ENCODE peak calls at places on chromosomes 4 and X, in four cellular contexts. U is SK-N-SH, E is fibroblast of lung, L is mammary epithelial cell. F is an unnamed sample.
A peak's percentile ranks its signal among the peaks of the same experiment; 100 is the strongest.

GRCh38 chr4:68748181-68748981 is 67.4 kb upstream of the UGT2B10 start:
- DNase-seq in E (no peak), U (no peak), L (peak; percentile 69), F (peak; percentile 13)

GRCh38 chr4:2700031-2700430 is 56.1 kb downstream of the TNIP2 start:
- DNase-seq in U (no peak), L (no peak), E (no peak), F (no peak)

GRCh38 chr4:84503495-84504437 is 4.7 kb upstream of the NKX6-1 start:
- DNase-seq in U (peak; percentile 65), E (peak; percentile 77), L (peak; percentile 52), F (peak; percentile 87)

GRCh38 chr4:86737244-86737643 is 111.9 kb downstream of the SLC10A6 start:
- DNase-seq in U (no peak), L (no peak), E (no peak), F (no peak)

GRCh38 chrX:20517565-20517964 is 250.9 kb upstream of the RPS6KA3 start:
- DNase-seq in E (peak; percentile 39), L (no peak), U (no peak), F (no peak)

GRCh38 chr4:42761804-42762203 is 104.9 kb upstream of the ATP8A1 start:
- DNase-seq in U (no peak), E (no peak), L (no peak), F (no peak)

GRCh38 chrX:120781416-120781815 is 94.2 kb downstream of the CT47B1 start:
- DNase-seq in U (no peak), E (peak; percentile 59), L (no peak), F (no peak)

GRCh38 chr4:138939960-138940359 is 75.6 kb upstream of the NOCT start:
- DNase-seq in L (no peak), E (no peak), U (no peak), F (peak; percentile 23)

GRCh38 chrX:41452565-41452964 is 5.4 kb downstream of the NYX start:
- DNase-seq in U (no peak), L (no peak), E (peak; percentile 42), F (no peak)

GRCh38 chr4:113052379-113052951 is 3.0 kb downstream of the ANK2 start:
- DNase-seq in L (peak; percentile 79), E (peak; percentile 23), U (no peak), F (no peak)

GRCh38 chr4:109699553-109700225 is 3.6 kb downstream of the CASP6 start:
- DNase-seq in E (no peak), L (no peak), U (no peak), F (peak; percentile 8)

GRCh38 chrX:110745288-110745687 is 50.3 kb downstream of the CHRDL1 start:
- DNase-seq in L (no peak), E (no peak), U (no peak), F (no peak)

GRCh38 chrX:150766351-150767044 is 73.3 kb downstream of the MTMR1 start:
- DNase-seq in E (no peak), U (no peak), L (no peak), F (no peak)

GRCh38 chrX:103293118-103293517 is 16.6 kb upstream of the TCEAL5 start:
- DNase-seq in L (no peak), E (no peak), U (no peak), F (no peak)

GRCh38 chr4:99816611-99817309 is at the start of gene DAPP1:
- DNase-seq in U (no peak), L (peak; percentile 99), E (no peak), F (peak; percentile 19)

GRCh38 chr4:139587452-139587851 is 31.4 kb upstream of the SETD7 start:
- DNase-seq in U (no peak), E (peak; percentile 20), L (no peak), F (no peak)

GRCh38 chr4:4387531-4388311 is 819 bp downstream of the NSG1 start:
- DNase-seq in U (peak; percentile 76), L (no peak), E (no peak), F (peak; percentile 35)

GRCh38 chr4:111399523-111400135 is 745.6 kb upstream of the FAM241A start:
- DNase-seq in L (no peak), U (no peak), E (no peak), F (no peak)

DNA sequence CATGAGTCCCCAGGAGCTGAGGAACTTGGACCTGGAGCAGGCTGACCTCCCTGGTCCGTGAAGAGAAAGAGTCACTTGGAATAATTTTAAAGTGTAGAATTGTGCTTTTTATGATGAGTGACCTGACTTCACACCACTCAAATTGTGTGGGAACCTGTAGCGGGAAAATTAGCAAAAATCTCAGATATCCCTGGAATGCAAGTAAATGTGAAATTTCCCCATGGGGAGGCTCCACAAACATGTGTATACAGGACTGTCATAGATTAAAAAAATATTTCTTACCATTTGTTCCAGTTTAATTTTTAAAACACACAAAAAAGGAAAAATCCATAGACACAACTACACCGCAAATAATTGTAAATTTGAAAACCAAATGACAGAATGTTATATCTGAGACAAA is 1079.6 kb upstream of the PABPC4L start:
- DNase-seq in U (no peak), E (no peak), L (no peak), F (no peak)
- H3K27ac ChIP-seq in U (no peak overlapping the region), E (no peak overlapping the region), L (no peak overlapping the region), F (no peak overlapping the region)

GRCh38 chr4:157700898-157701694 is 471.7 kb downstream of the GASK1B start:
- DNase-seq in L (no peak), E (no peak), U (no peak), F (no peak)
- H3K4me2 ChIP-seq in L (no peak overlapping the region), E (no peak overlapping the region), U (no peak overlapping the region), F (no peak overlapping the region)

DNA sequence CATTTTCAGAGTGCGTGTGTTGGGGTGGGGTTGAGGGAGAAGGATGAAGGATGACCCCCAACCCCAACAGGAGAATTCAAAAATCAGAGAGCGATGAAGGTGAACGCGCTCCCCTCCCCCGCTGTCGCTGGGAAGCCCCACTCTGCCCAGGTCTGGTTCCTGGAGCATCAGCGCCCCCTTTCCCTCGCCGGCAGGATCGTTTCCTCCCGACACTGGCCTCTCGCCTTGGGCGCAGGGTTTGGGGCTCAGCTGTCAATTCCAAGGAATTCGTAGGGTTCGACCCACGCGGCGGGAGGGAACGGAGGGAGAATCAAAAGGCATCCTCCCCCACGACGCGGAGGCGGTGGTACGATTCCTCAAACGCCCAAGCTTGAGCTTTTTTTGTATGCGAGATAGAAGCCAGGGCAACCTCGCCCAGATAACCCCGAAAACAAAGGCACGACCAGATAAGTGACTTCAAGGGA is 997 bp upstream of the PDGFRA start:
- DNase-seq in E (peak; percentile 82), L (peak; percentile 65), U (peak; percentile 87), F (peak; percentile 91)
- H3K27ac ChIP-seq in E (peak overlapping the region; percentile 90), L (no peak overlapping the region), U (peak overlapping the region; percentile 90), F (peak overlapping the region; percentile 96)

DNA sequence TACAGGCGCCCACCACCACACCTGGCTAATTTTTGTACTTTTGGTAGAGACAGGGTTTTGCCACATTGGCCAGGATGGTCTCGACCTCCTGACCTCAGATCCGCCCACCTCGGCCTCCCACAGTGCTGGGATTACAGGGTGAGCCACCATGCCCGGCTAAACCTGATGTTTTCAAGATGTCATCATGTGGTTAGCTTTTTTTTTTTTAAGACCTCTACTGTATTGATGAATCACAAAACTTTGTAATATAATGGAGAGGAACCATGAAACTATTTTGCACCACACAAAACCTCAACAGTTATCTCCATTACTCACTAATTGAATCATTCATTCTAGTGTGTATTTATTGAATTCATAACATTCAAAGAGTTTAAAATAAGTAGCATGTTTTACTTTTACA is 94.7 kb upstream of the NEIL3 start:
- DNase-seq in U (no peak), L (peak; percentile 54), E (no peak), F (no peak)
- H3K4me2 ChIP-seq in U (no peak overlapping the region), L (no peak overlapping the region), E (no peak overlapping the region), F (no peak overlapping the region)

DNA sequence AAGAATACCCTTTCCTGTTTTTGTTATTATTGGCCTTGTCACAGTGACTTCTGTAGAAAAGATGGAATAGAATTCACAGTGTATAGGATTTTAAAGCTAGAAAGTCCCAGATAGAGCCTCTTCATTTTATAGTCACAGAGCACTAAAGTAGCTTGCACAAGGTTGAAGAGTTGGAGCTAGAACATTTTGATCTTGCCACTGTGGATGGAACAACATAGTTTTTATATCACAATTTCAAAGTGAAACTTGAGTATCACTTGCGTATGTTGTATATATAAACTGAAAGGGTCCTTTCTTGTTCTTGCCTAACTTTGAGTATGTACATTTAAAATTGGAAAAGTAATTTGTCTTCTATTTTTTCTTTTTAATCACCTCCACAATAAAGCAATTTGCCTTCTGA is 2.7 kb downstream of the USO1 start:
- DNase-seq in E (peak; percentile 59), U (no peak), L (no peak), F (no peak)
- H3K27ac ChIP-seq in E (no peak overlapping the region), U (no peak overlapping the region), L (no peak overlapping the region), F (peak overlapping the region; percentile 18)